ENCODE peak calls at places on chromosomes 13 and 19, in six cellular contexts. One of them, this sample, is unnamed. For H3K36me3, the result is how much of the 10 kb centered on the place peaks cover.

GRCh38 chr19:57907394-57907793 is 9.0 kb downstream of the ZNF417 start:
- DNase-seq in BE2C: no peak
- DNase-seq in SJSA1: no peak
- DNase-seq in gastrocnemius medialis: no peak
- DNase-seq in K562: no peak
- DNase-seq in A673: no peak
- DNase-seq in this sample: no peak

GRCh38 chr13:64314286-64314685 is 2898.6 kb upstream of the PCDH20 start:
- DNase-seq in SJSA1: no peak
- DNase-seq in K562: no peak
- DNase-seq in BE2C: no peak
- DNase-seq in gastrocnemius medialis: no peak
- DNase-seq in A673: peak
- DNase-seq in this sample: no peak

GRCh38 chr19:29630661-29631060 is 24.6 kb downstream of the POP4 start:
- DNase-seq in BE2C: no peak
- DNase-seq in gastrocnemius medialis: no peak
- DNase-seq in SJSA1: no peak
- DNase-seq in A673: no peak
- DNase-seq in K562: no peak
- DNase-seq in this sample: no peak

GRCh38 chr19:8371011-8371804 is 7.3 kb downstream of the ANGPTL4 start:
- DNase-seq in A673: no peak
- DNase-seq in gastrocnemius medialis: no peak
- DNase-seq in SJSA1: no peak
- DNase-seq in K562: peak
- DNase-seq in BE2C: no peak
- DNase-seq in this sample: no peak

GRCh38 chr13:34257980-34258379 is 440.0 kb downstream of the RFC3 start:
- DNase-seq in A673: peak
- DNase-seq in K562: no peak
- DNase-seq in gastrocnemius medialis: no peak
- DNase-seq in SJSA1: no peak
- DNase-seq in BE2C: no peak
- DNase-seq in this sample: no peak

GRCh38 chr19:2282062-2282861 is at the start of gene PEAK3:
- DNase-seq in K562: peak
- DNase-seq in SJSA1: no peak
- DNase-seq in BE2C: no peak
- DNase-seq in A673: no peak
- DNase-seq in gastrocnemius medialis: peak
- DNase-seq in this sample: peak

GRCh38 chr19:45955905-45956608 is 17.6 kb downstream of the NOVA2 start:
- DNase-seq in K562: no peak
- DNase-seq in SJSA1: peak
- DNase-seq in gastrocnemius medialis: peak
- DNase-seq in A673: no peak
- DNase-seq in BE2C: peak
- DNase-seq in this sample: no peak

GRCh38 chr13:114148521-114148855 is 16.1 kb upstream of the RASA3 start:
- DNase-seq in A673: no peak
- DNase-seq in K562: no peak
- DNase-seq in SJSA1: no peak
- DNase-seq in gastrocnemius medialis: no peak
- DNase-seq in BE2C: no peak
- DNase-seq in this sample: no peak

GRCh38 chr19:41774515-41774980 is 19.2 kb downstream of the CEACAM6 start:
- DNase-seq in BE2C: no peak
- DNase-seq in SJSA1: no peak
- DNase-seq in gastrocnemius medialis: no peak
- DNase-seq in K562: no peak
- DNase-seq in A673: no peak
- DNase-seq in this sample: no peak

GRCh38 chr19:14078406-14078805 is 5.8 kb downstream of the MISP3 start:
- DNase-seq in BE2C: no peak
- DNase-seq in K562: no peak
- DNase-seq in gastrocnemius medialis: no peak
- DNase-seq in A673: no peak
- DNase-seq in SJSA1: no peak
- DNase-seq in this sample: no peak

GRCh38 chr13:112996671-112997091 is 27.7 kb downstream of the MCF2L start:
- DNase-seq in A673: no peak
- DNase-seq in gastrocnemius medialis: no peak
- DNase-seq in BE2C: no peak
- DNase-seq in SJSA1: no peak
- DNase-seq in K562: no peak
- DNase-seq in this sample: no peak

GRCh38 chr19:4566402-4567051 is 7.0 kb upstream of the SEMA6B start:
- DNase-seq in A673: no peak
- DNase-seq in SJSA1: no peak
- DNase-seq in K562: no peak
- DNase-seq in BE2C: no peak
- DNase-seq in gastrocnemius medialis: no peak
- DNase-seq in this sample: no peak

GRCh38 chr13:51619614-51620013 is 35.4 kb downstream of the WDFY2 start:
- DNase-seq in SJSA1: peak
- DNase-seq in BE2C: no peak
- DNase-seq in A673: no peak
- DNase-seq in K562: no peak
- DNase-seq in gastrocnemius medialis: no peak
- DNase-seq in this sample: no peak

GRCh38 chr13:46964789-46965527 is 68.1 kb upstream of the HTR2A start:
- DNase-seq in gastrocnemius medialis: no peak
- DNase-seq in SJSA1: no peak
- DNase-seq in K562: no peak
- DNase-seq in A673: no peak
- DNase-seq in BE2C: no peak
- DNase-seq in this sample: no peak

GRCh38 chr19:46341937-46342336 is 5.0 kb upstream of the PPP5C start:
- DNase-seq in SJSA1: no peak
- DNase-seq in K562: no peak
- DNase-seq in BE2C: no peak
- DNase-seq in gastrocnemius medialis: no peak
- DNase-seq in A673: no peak
- DNase-seq in this sample: no peak

GRCh38 chr13:22047785-22048104 is 376.9 kb downstream of the FGF9 start:
- DNase-seq in A673: no peak
- DNase-seq in K562: no peak
- DNase-seq in gastrocnemius medialis: no peak
- DNase-seq in SJSA1: no peak
- DNase-seq in BE2C: no peak
- DNase-seq in this sample: no peak

GRCh38 chr19:44401108-44401786 is at the start of gene ZNF285:
- DNase-seq in K562: peak
- DNase-seq in SJSA1: peak
- DNase-seq in A673: peak
- DNase-seq in gastrocnemius medialis: peak
- DNase-seq in BE2C: peak
- DNase-seq in this sample: no peak

GRCh38 chr19:27689734-27690241 is 1523.2 kb downstream of the UQCRFS1 start:
- DNase-seq in K562: no peak
- DNase-seq in gastrocnemius medialis: no peak
- DNase-seq in A673: no peak
- DNase-seq in SJSA1: no peak
- DNase-seq in BE2C: no peak
- DNase-seq in this sample: no peak

GRCh38 chr19:10712041-10712440 is 5.8 kb upstream of the DNM2 start:
- DNase-seq in K562: no peak
- DNase-seq in A673: no peak
- DNase-seq in BE2C: no peak
- DNase-seq in SJSA1: no peak
- DNase-seq in gastrocnemius medialis: no peak
- DNase-seq in this sample: no peak

GRCh38 chr13:51444922-51445321 is 7.9 kb downstream of the INTS6 start:
- DNase-seq in gastrocnemius medialis: no peak
- DNase-seq in K562: no peak
- DNase-seq in A673: peak
- DNase-seq in SJSA1: no peak
- DNase-seq in BE2C: no peak
- DNase-seq in this sample: no peak

GRCh38 chr13:20136781-20137703 is 23.8 kb downstream of the GJA3 start:
- DNase-seq in SJSA1: no peak
- DNase-seq in gastrocnemius medialis: no peak
- DNase-seq in K562: peak
- DNase-seq in A673: no peak
- DNase-seq in BE2C: peak
- DNase-seq in this sample: peak

GRCh38 chr19:51002542-51003311 is 1.3 kb upstream of the KLK8 start:
- DNase-seq in K562: peak
- DNase-seq in BE2C: peak
- DNase-seq in SJSA1: no peak
- DNase-seq in A673: peak
- DNase-seq in gastrocnemius medialis: no peak
- DNase-seq in this sample: no peak

GRCh38 chr13:26653310-26653709 is 95.8 kb downstream of the WASF3 start:
- DNase-seq in gastrocnemius medialis: no peak
- DNase-seq in A673: no peak
- DNase-seq in SJSA1: no peak
- DNase-seq in K562: no peak
- DNase-seq in BE2C: no peak
- DNase-seq in this sample: no peak

GRCh38 chr13:37127706-37128241 is 22.3 kb upstream of the CSNK1A1L start:
- DNase-seq in A673: no peak
- DNase-seq in gastrocnemius medialis: no peak
- DNase-seq in K562: no peak
- DNase-seq in BE2C: no peak
- DNase-seq in SJSA1: peak
- DNase-seq in this sample: no peak

GRCh38 chr19:1650627-1651009 is 1.8 kb downstream of the TCF3 start:
- DNase-seq in gastrocnemius medialis: no peak
- DNase-seq in A673: peak
- DNase-seq in K562: no peak
- DNase-seq in BE2C: peak
- DNase-seq in SJSA1: no peak
- DNase-seq in this sample: no peak

GRCh38 chr13:51397262-51397933 is 55.4 kb downstream of the INTS6 start:
- DNase-seq in A673: no peak
- DNase-seq in gastrocnemius medialis: peak
- DNase-seq in BE2C: no peak
- DNase-seq in SJSA1: peak
- DNase-seq in K562: no peak
- DNase-seq in this sample: no peak

GRCh38 chr19:29378126-29378525 is 147.7 kb upstream of the VSTM2B start:
- DNase-seq in gastrocnemius medialis: no peak
- DNase-seq in SJSA1: no peak
- DNase-seq in BE2C: no peak
- DNase-seq in A673: no peak
- DNase-seq in K562: no peak
- DNase-seq in this sample: no peak

GRCh38 chr13:34469212-34469983 is 472.7 kb upstream of the NBEA start:
- DNase-seq in BE2C: peak
- DNase-seq in K562: no peak
- DNase-seq in gastrocnemius medialis: no peak
- DNase-seq in A673: no peak
- DNase-seq in SJSA1: peak
- DNase-seq in this sample: no peak

GRCh38 chr13:45934283-45934682 is 82.7 kb upstream of the SIAH3 start:
- DNase-seq in A673: no peak
- DNase-seq in gastrocnemius medialis: no peak
- DNase-seq in BE2C: no peak
- DNase-seq in K562: no peak
- DNase-seq in SJSA1: no peak
- DNase-seq in this sample: no peak

DNA sequence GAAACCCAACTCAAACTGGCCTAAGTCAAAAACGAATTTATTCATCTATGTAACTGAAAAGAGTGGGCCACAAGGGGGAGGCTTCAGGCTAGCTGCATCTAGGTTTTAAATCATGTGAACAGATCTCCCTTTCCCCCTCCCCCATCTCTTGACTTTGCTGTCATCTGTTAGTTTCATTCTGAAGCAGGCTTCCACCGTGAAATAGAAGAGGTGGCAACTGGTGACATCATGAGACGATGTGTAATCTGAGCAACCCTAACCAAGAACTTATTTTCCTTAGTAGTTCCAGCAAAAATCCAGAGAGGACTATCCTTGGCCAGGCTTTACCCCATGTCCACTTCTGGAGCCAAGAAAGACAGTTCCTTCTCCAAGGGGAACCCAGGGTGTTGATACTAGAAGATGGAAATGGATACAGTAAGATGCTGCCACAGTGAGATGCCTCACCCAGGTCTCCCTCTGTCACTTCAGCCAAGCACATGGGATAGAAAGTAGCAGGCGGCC is 9.4 kb downstream of the SAMD4B start:
- DNase-seq in BE2C: no peak
- DNase-seq in gastrocnemius medialis: no peak
- DNase-seq in K562: no peak
- DNase-seq in SJSA1: no peak
- DNase-seq in A673: no peak
- DNase-seq in this sample: no peak
- H3K4me3 ChIP-seq in BE2C: no peak
- H3K4me3 ChIP-seq in gastrocnemius medialis: no peak
- H3K4me3 ChIP-seq in K562: no peak
- H3K4me3 ChIP-seq in SJSA1: no peak
- H3K4me3 ChIP-seq in A673: no peak
- H3K4me3 ChIP-seq in this sample: no peak

GRCh38 chr13:41075034-41075433 is 13.7 kb downstream of the WBP4 start:
- DNase-seq in gastrocnemius medialis: no peak
- DNase-seq in BE2C: peak
- DNase-seq in A673: peak
- DNase-seq in SJSA1: peak
- DNase-seq in K562: peak
- DNase-seq in this sample: peak

GRCh38 chr13:41071775-41072174 is 10.5 kb downstream of the WBP4 start:
- DNase-seq in BE2C: no peak
- DNase-seq in gastrocnemius medialis: peak
- DNase-seq in A673: no peak
- DNase-seq in SJSA1: no peak
- DNase-seq in K562: no peak
- DNase-seq in this sample: no peak

GRCh38 chr13:41075485-41075884 is 14.2 kb downstream of the WBP4 start:
- DNase-seq in BE2C: no peak
- DNase-seq in K562: no peak
- DNase-seq in gastrocnemius medialis: no peak
- DNase-seq in SJSA1: no peak
- DNase-seq in A673: no peak
- DNase-seq in this sample: no peak

GRCh38 chr13:41077475-41077874 is 16.2 kb downstream of the WBP4 start:
- DNase-seq in K562: no peak
- DNase-seq in BE2C: no peak
- DNase-seq in SJSA1: no peak
- DNase-seq in A673: no peak
- DNase-seq in gastrocnemius medialis: no peak
- DNase-seq in this sample: no peak

GRCh38 chr13:41074523-41074922 is 13.2 kb downstream of the WBP4 start:
- DNase-seq in A673: no peak
- DNase-seq in K562: no peak
- DNase-seq in BE2C: no peak
- DNase-seq in SJSA1: no peak
- DNase-seq in gastrocnemius medialis: no peak
- DNase-seq in this sample: no peak
- H3K36me3 ChIP-seq in A673: half or more
- H3K36me3 ChIP-seq in K562: half or more
- H3K36me3 ChIP-seq in BE2C: under half
- H3K36me3 ChIP-seq in SJSA1: half or more
- H3K36me3 ChIP-seq in gastrocnemius medialis: half or more
- H3K36me3 ChIP-seq in this sample: under half

GRCh38 chr19:6828306-6828697 is 55.8 kb downstream of the VAV1 start:
- DNase-seq in BE2C: no peak
- DNase-seq in K562: peak
- DNase-seq in SJSA1: no peak
- DNase-seq in gastrocnemius medialis: no peak
- DNase-seq in A673: no peak
- DNase-seq in this sample: no peak
- H3K4me3 ChIP-seq in BE2C: no peak
- H3K4me3 ChIP-seq in K562: peak
- H3K4me3 ChIP-seq in SJSA1: no peak
- H3K4me3 ChIP-seq in gastrocnemius medialis: no peak
- H3K4me3 ChIP-seq in A673: no peak
- H3K4me3 ChIP-seq in this sample: no peak

GRCh38 chr13:102642029-102642428 is 45.2 kb downstream of the TPP2 start:
- DNase-seq in BE2C: no peak
- DNase-seq in K562: no peak
- DNase-seq in gastrocnemius medialis: no peak
- DNase-seq in A673: no peak
- DNase-seq in SJSA1: no peak
- DNase-seq in this sample: no peak
- H3K36me3 ChIP-seq in BE2C: half or more
- H3K36me3 ChIP-seq in K562: half or more
- H3K36me3 ChIP-seq in gastrocnemius medialis: half or more
- H3K36me3 ChIP-seq in A673: under half
- H3K36me3 ChIP-seq in SJSA1: half or more
- H3K36me3 ChIP-seq in this sample: half or more

This sample was measured in HAP-1.